ENCODE peak calls at places on chromosomes 16 and 17, in four cellular contexts. O, W, B and F are unnamed samples.

GRCh38 chr16:46650224-46650623 is 29.0 kb upstream of the SHCBP1 start:
- DNase-seq in O (no peak), W (no peak), B (no peak), F (no peak)

GRCh38 chr17:1779571-1780074 is 17.8 kb downstream of the SERPINF1 start:
- DNase-seq in B (no peak), O (no peak), W (no peak), F (peak; percentile 44)

GRCh38 chr17:1562178-1562643 is 381 bp downstream of the PITPNA start:
- DNase-seq in W (no peak), O (no peak), B (peak; percentile 42), F (peak; percentile 85)

GRCh38 chr17:81400154-81400938 is 5.1 kb downstream of the BAHCC1 start:
- DNase-seq in W (no peak), B (peak; percentile 71), O (peak; percentile 68), F (no peak)

GRCh38 chr16:68035227-68035626 is 12.1 kb downstream of the DUS2 start:
- DNase-seq in B (no peak), W (no peak), O (no peak), F (no peak)

GRCh38 chr16:80231888-80232287 is 308.9 kb upstream of the DYNLRB2 start:
- DNase-seq in B (no peak), W (peak; percentile 39), O (no peak), F (no peak)

GRCh38 chr16:78415669-78416068 is 316.2 kb downstream of the WWOX start:
- DNase-seq in B (no peak), W (no peak), O (no peak), F (no peak)

GRCh38 chr16:50252874-50253510 is 13.4 kb upstream of the ADCY7 start:
- DNase-seq in B (no peak), O (no peak), W (no peak), F (no peak)

GRCh38 chr16:52997922-52998321 is 54.8 kb downstream of the CHD9NB start:
- DNase-seq in B (no peak), W (no peak), O (no peak), F (no peak)

GRCh38 chr17:28874750-28875149 is 19.9 kb downstream of the ERAL1 start:
- DNase-seq in O (no peak), W (no peak), B (no peak), F (no peak)
- TF ChIP-seq RFX5 in O (no peak), W (no peak), B (no peak), F (no peak)

DNA sequence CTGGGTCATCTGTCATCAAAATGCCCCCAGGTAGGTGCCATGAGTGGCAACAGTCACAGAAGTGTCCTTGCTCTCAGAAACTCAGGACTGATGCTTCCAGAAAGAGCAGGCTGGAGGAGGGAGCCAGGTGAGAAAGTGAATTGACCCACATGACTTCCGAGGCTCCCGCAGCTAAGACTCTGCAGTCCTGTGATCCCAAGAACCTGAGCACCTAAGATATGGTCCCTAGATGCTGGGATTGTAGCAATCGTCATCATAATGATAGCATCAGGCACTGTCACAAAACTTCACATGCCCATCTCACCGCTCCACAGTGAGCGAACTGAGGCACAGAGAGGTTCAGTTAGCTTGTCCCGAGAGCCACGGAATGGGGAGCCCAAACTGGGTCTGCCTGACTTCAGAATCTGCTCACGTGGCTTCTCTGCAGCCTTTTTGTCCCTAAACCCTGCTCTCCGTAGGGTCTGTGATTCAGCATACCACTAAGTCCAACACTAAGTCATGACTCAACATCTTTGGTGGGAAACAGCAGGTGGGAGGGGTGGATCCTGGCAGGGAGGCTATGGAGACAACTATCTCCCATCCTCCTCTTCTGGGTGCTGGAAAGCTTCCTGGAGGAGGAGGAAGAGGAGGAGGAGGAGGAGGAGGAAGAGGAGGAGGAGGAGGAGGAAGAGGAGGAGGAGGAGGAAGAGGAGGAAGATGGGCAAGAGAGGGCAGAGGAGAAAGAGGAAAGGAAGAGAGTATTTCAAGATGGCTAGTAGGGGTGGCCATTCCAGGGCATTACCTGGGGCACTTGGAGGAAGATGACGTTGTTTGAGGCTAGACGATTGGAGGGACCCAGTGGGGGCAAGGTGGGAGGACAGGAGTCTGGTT is 55.5 kb upstream of the DLX4 start:
- DNase-seq in B (peak; percentile 48), O (peak; percentile 45), W (no peak), F (no peak)
- TF ChIP-seq CHD2 in B (no peak), O (no peak), W (no peak), F (no peak)

GRCh38 chr16:15049581-15050180 is 6.2 kb downstream of the NTAN1 start:
- DNase-seq in B (no peak), O (no peak), W (no peak), F (no peak)

GRCh38 chr16:15054357-15055140 is 1.3 kb downstream of the NTAN1 start:
- DNase-seq in O (no peak), W (no peak), B (no peak), F (no peak)

GRCh38 chr16:15053904-15054303 is 2.0 kb downstream of the NTAN1 start:
- DNase-seq in O (no peak), B (no peak), W (no peak), F (no peak)

GRCh38 chr16:15052747-15053476 is 3.0 kb downstream of the NTAN1 start:
- DNase-seq in O (no peak), W (no peak), B (no peak), F (no peak)

DNA sequence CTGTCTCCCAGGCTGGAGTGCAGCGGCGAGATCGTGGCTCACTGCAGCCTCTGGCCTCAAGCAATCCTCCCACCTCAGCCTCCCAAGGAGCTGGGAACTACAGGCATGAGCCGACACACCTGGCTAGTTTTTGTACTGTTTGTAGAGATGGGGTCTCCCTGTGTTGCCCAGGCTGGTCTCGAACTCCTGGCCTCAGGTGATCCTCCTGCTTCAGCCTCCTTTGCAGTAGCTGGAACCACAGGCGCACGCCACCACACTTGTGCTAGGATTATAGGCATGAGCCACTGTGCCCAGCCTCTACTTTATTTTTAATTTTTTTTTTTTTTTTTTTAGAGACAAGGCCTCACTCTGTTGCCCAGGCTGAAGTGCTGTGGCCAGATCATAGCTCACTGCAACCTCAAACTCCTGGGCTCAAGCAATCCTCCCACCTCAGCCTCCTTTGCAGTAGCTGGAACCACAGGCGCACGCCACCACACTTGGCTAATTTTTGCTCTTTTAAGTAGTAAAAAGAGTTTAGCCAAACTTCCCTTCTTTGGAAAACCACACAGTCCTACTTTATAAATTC is 4.4 kb downstream of the NTAN1 start:
- DNase-seq in W (no peak), O (no peak), B (no peak), F (no peak)
- TF ChIP-seq RCOR1 in W (no peak), O (no peak), B (no peak), F (no peak)

GRCh38 chr17:50206604-50207293 is 5.3 kb upstream of the COL1A1 start:
- DNase-seq in O (no peak), B (peak; percentile 61), W (no peak), F (peak; percentile 97)
- TF ChIP-seq RFX5 in O (no peak), B (no peak), W (no peak), F (no peak)

GRCh38 chr16:86519649-86520316 is 9.5 kb downstream of the FOXF1 start:
- DNase-seq in W (no peak), O (peak; percentile 53), B (peak; percentile 70), F (peak; percentile 82)
- TF ChIP-seq CHD2 in W (no peak), O (no peak), B (no peak), F (no peak)

GRCh38 chr17:60154616-60155426 is 5.0 kb downstream of the CA4 start:
- DNase-seq in B (no peak), W (no peak), O (no peak), F (peak; percentile 50)

GRCh38 chr17:60155815-60156214 is 6.0 kb downstream of the CA4 start:
- DNase-seq in O (no peak), W (no peak), B (no peak), F (no peak)

GRCh38 chr17:60155427-60155814 is 5.6 kb downstream of the CA4 start:
- DNase-seq in B (no peak), W (no peak), O (no peak), F (no peak)

GRCh38 chr17:60151355-60151754 is 1.6 kb downstream of the CA4 start:
- DNase-seq in O (no peak), B (no peak), W (no peak), F (no peak)

DNA sequence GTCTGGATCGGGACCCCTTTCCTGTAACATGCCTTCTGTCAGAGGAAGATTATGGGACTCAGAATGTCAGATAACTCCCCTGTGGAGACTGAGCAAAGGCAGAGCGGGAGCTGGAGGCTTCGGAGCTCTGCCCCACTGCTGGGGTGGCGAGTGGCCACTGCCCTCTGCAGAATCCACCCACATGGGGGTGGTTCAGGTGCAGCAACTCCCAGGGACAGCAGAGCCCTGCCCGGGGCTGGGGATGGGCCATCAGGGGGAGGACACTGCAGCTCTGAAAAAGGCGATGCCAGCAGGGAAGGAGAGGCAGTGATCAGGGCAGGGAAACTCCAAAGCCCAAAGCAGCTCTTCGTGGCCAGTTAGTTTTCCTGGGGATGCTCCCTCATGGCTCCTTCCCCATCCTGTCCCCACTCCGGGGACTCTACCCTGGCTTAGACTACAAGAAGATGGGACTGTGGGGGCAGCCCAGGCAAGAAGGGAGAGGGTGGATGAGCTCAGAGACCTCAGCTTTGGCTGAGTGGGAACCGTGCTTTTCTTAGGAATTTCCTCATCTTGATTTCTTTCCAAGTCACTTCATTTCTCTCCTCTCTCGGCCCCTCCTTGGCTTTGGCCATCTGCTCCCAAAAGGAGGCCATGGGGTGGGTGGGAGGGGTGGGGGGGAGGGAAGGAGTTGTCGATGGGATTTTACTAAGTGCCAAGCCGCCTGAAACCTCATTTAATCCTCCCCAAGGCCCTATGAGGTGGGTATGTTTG is 4.0 kb downstream of the CA4 start:
- DNase-seq in W (no peak), B (no peak), O (no peak), F (peak; percentile 42)
- TF ChIP-seq RCOR1 in W (no peak), B (no peak), O (no peak), F (no peak)

GRCh38 chr17:45663772-45664171 is 120.3 kb upstream of the CRHR1 start:
- DNase-seq in B (no peak), W (no peak), O (no peak), F (no peak)

GRCh38 chr17:45668316-45668715 is 115.8 kb upstream of the CRHR1 start:
- DNase-seq in B (no peak), O (no peak), W (no peak), F (no peak)

GRCh38 chr17:45666641-45667040 is 117.5 kb upstream of the CRHR1 start:
- DNase-seq in W (no peak), O (no peak), B (no peak), F (no peak)

GRCh38 chr17:45667591-45668171 is 116.4 kb upstream of the CRHR1 start:
- DNase-seq in O (no peak), B (no peak), W (no peak), F (no peak)

GRCh38 chr17:45666046-45666600 is 118.0 kb upstream of the CRHR1 start:
- DNase-seq in B (no peak), O (no peak), W (no peak), F (no peak)
- TF ChIP-seq RFX5 in B (no peak), O (no peak), W (no peak), F (no peak)

GRCh38 chr17:83202002-83203000 is 122.9 kb downstream of the METRNL start:
- DNase-seq in O (no peak), W (no peak), B (no peak), F (no peak)

GRCh38 chr17:83203472-83204221 is 124.2 kb downstream of the METRNL start:
- DNase-seq in O (no peak), W (no peak), B (no peak), F (no peak)

GRCh38 chr17:83201206-83202001 is 122.0 kb downstream of the METRNL start:
- DNase-seq in O (no peak), W (no peak), B (no peak), F (no peak)

GRCh38 chr17:83204230-83204725 is 124.9 kb downstream of the METRNL start:
- DNase-seq in O (no peak), W (no peak), B (no peak), F (no peak)

DNA sequence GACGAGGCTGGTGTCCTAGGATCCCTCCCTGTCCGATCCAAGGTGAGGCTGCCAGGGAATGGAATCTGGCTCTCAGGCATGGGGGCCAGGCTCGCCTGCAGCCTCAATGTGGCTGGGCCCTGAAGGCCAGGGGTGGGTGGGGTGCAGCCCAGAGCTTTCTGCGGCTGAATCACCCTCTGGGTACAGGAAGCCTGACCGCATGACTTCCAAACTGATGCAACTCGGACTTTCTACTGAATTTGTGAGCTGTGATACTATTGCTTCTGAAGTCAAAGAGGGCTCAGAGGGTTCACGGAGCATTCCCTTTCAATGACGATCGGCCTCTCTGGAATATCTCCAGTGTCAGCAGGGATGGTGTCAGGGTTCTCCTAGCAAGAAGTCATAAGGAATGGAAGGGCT is 123.7 kb downstream of the METRNL start:
- DNase-seq in B (no peak), W (no peak), O (no peak), F (no peak)
- TF ChIP-seq CHD2 in B (no peak), W (no peak), O (no peak), F (no peak)